ENCODE peak calls at places on chromosomes 13 and 19, in seven cellular contexts. F is AG04450, E is fibroblast of lung, Q is cardiac fibroblast, G is AG10803, J is tibial nerve, Z is K562. T is an unnamed sample.

GRCh38 chr13:40619479-40619814 is 47.0 kb downstream of the FOXO1 start:
- DNase-seq in F (no peak), E (peak), Q (no peak), G (no peak), J (no peak), Z (no peak), T (peak)

GRCh38 chr19:42284641-42285341 is 15.7 kb downstream of the CIC start:
- DNase-seq in F (no peak), E (no peak), Q (no peak), G (no peak), J (no peak), Z (peak), T (no peak)

GRCh38 chr13:73074101-73074500 is 15.3 kb downstream of the KLF5 start:
- DNase-seq in F (no peak), E (no peak), Q (no peak), G (no peak), J (no peak), Z (no peak), T (no peak)

GRCh38 chr19:8306235-8307054 is 1.7 kb downstream of the CD320 start:
- DNase-seq in F (no peak), E (no peak), Q (no peak), G (no peak), J (no peak), Z (no peak), T (no peak)

GRCh38 chr13:98406971-98407370 is 169.9 kb downstream of the STK24 start:
- DNase-seq in F (no peak), E (no peak), Q (no peak), G (no peak), J (no peak), Z (no peak), T (no peak)

GRCh38 chr13:30622551-30622950 is 4.8 kb downstream of the USPL1 start:
- DNase-seq in F (no peak), E (no peak), Q (peak), G (no peak), J (no peak), Z (no peak), T (no peak)

GRCh38 chr19:3986260-3987041 is 1.2 kb upstream of the EEF2 start:
- DNase-seq in F (no peak), E (peak), Q (peak), G (peak), J (no peak), Z (peak), T (peak)

GRCh38 chr13:44629465-44630183 is 53.5 kb upstream of the TSC22D1 start:
- DNase-seq in F (no peak), E (peak), Q (peak), G (peak), J (no peak), Z (no peak), T (no peak)

GRCh38 chr13:49369876-49370275 is 74.0 kb downstream of the CAB39L start:
- DNase-seq in F (no peak), E (no peak), Q (no peak), G (no peak), J (no peak), Z (no peak), T (no peak)

GRCh38 chr19:54317108-54317964 is 4.4 kb upstream of the LILRA5 start:
- DNase-seq in F (no peak), E (no peak), Q (no peak), G (no peak), J (no peak), Z (no peak), T (no peak)

GRCh38 chr13:49585220-49586157 is at the start of gene RCBTB1:
- DNase-seq in F (no peak), E (peak), Q (peak), G (peak), J (peak), Z (peak), T (peak)

GRCh38 chr13:38415233-38415632 is 65.6 kb downstream of the UFM1 start:
- DNase-seq in F (no peak), E (no peak), Q (peak), G (no peak), J (no peak), Z (peak), T (no peak)

GRCh38 chr13:112966776-112967175 is 2.2 kb upstream of the MCF2L start:
- DNase-seq in F (no peak), E (no peak), Q (no peak), G (no peak), J (no peak), Z (no peak), T (no peak)

GRCh38 chr13:113545455-113545930 is 39.1 kb upstream of the TFDP1 start:
- DNase-seq in F (no peak), E (peak), Q (no peak), G (peak), J (no peak), Z (no peak), T (peak)

GRCh38 chr13:47463726-47464125 is 537.3 kb downstream of the SUCLA2 start:
- DNase-seq in F (peak), E (peak), Q (peak), G (peak), J (no peak), Z (no peak), T (peak)

GRCh38 chr13:108769213-108770070 is 140.0 kb downstream of the MYO16 start:
- DNase-seq in F (no peak), E (peak), Q (no peak), G (no peak), J (no peak), Z (peak), T (no peak)

GRCh38 chr19:53864308-53864836 is 3.3 kb upstream of the MYADM start:
- DNase-seq in F (no peak), E (no peak), Q (no peak), G (no peak), J (no peak), Z (no peak), T (no peak)

GRCh38 chr13:108609353-108609752 is 20.1 kb upstream of the MYO16 start:
- DNase-seq in F (peak), E (peak), Q (peak), G (peak), J (no peak), Z (peak), T (peak)

GRCh38 chr13:71149498-71150363 is 717.3 kb downstream of the DACH1 start:
- DNase-seq in F (no peak), E (no peak), Q (no peak), G (no peak), J (no peak), Z (no peak), T (no peak)

GRCh38 chr13:47413112-47413511 is 516.3 kb upstream of the HTR2A start:
- DNase-seq in F (no peak), E (peak), Q (no peak), G (peak), J (no peak), Z (no peak), T (peak)

GRCh38 chr19:2488942-2489731 is 13.2 kb downstream of the GADD45B start:
- DNase-seq in F (no peak), E (peak), Q (peak), G (peak), J (no peak), Z (no peak), T (peak)

GRCh38 chr19:15330801-15331418 is 1.4 kb downstream of the BRD4 start:
- DNase-seq in F (peak), E (peak), Q (peak), G (peak), J (no peak), Z (peak), T (peak)

GRCh38 chr13:24362435-24362951 is 53.1 kb downstream of the C1QTNF9 start:
- DNase-seq in F (no peak), E (no peak), Q (no peak), G (no peak), J (no peak), Z (no peak), T (no peak)

GRCh38 chr13:100898431-100898830 is 223.8 kb upstream of the TMTC4 start:
- DNase-seq in F (no peak), E (no peak), Q (peak), G (no peak), J (no peak), Z (no peak), T (no peak)

GRCh38 chr13:90641884-90642283 is 705.6 kb upstream of the MIR17HG start:
- DNase-seq in F (no peak), E (no peak), Q (no peak), G (no peak), J (no peak), Z (no peak), T (no peak)

GRCh38 chr13:100100115-100100879 is 11.4 kb downstream of the PCCA start:
- DNase-seq in F (peak), E (peak), Q (peak), G (peak), J (no peak), Z (peak), T (peak)

GRCh38 chr13:113291997-113292862 is 4.8 kb upstream of the LAMP1 start:
- DNase-seq in F (no peak), E (peak), Q (peak), G (peak), J (no peak), Z (peak), T (peak)

GRCh38 chr13:82356667-82357066 is 1525.6 kb downstream of the SLITRK1 start:
- DNase-seq in F (no peak), E (no peak), Q (no peak), G (peak), J (no peak), Z (no peak), T (peak)

GRCh38 chr19:21101511-21102242 is 19.7 kb downstream of the ZNF714 start:
- DNase-seq in F (no peak), E (peak), Q (peak), G (no peak), J (no peak), Z (no peak), T (no peak)

GRCh38 chr13:60332682-60333081 is 64.3 kb upstream of the TDRD3 start:
- DNase-seq in F (no peak), E (no peak), Q (no peak), G (no peak), J (no peak), Z (no peak), T (no peak)
- H3K4me3 ChIP-seq in F (no peak), E (no peak), Q (no peak), G (no peak), J (no peak), Z (no peak), T (no peak)

GRCh38 chr13:110566201-110566600 is 4.7 kb upstream of the RAB20 start:
- DNase-seq in F (no peak), E (no peak), Q (no peak), G (no peak), J (no peak), Z (no peak), T (no peak)

GRCh38 chr13:110562696-110563462 is 1.4 kb upstream of the RAB20 start:
- DNase-seq in F (no peak), E (no peak), Q (no peak), G (no peak), J (no peak), Z (peak), T (no peak)

GRCh38 chr13:110564472-110564985 is 3.0 kb upstream of the RAB20 start:
- DNase-seq in F (no peak), E (no peak), Q (no peak), G (no peak), J (no peak), Z (no peak), T (no peak)

GRCh38 chr13:110563463-110563774 is 1.9 kb upstream of the RAB20 start:
- DNase-seq in F (no peak), E (no peak), Q (no peak), G (no peak), J (no peak), Z (no peak), T (no peak)

DNA sequence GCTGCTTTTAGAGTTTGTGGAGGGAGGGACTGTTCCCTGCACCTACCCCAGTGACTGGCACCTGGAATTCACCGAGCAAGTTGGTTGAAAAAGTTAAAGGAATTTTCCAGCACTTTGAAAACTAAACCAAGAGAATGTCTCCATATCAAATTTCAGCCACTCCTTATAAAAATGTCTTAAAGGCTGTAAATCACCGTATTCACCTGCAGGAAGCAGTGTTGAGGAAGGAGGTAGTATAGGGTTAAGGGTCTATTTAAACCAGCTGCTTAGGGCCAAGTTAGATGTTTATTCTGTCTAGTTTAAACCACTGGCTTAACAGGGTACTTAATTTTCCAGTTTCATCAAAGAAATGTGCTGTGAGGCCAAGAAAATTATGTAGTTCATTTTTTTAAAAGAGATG is 3.8 kb upstream of the RAB20 start:
- DNase-seq in F (no peak), E (no peak), Q (no peak), G (no peak), J (no peak), Z (no peak), T (no peak)
- TF ChIP-seq CTCF in F (peak), E (no peak), Q (no peak), G (no peak), J (no peak), Z (no peak), T (no peak)

DNA sequence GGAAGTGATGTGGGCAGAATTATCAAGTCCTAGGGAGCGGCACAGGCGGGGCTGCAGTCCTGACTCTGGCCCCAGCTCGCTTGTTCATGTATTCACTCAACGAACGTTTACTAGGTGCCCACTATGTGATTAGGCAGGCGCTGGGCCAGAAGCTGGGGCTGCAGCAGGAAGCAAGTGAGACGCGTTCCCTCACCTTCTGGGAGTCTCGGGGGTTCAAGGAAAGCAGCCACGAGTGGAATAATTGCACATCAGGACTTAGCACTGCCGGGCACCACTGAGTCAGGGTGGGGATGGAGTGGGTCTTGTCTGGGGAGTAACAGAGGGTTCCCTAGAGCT is 2.5 kb upstream of the LMTK3 start:
- DNase-seq in F (no peak), E (no peak), Q (no peak), G (no peak), J (no peak), Z (no peak), T (no peak)
- H3K4me3 ChIP-seq in F (peak), E (no peak), Q (no peak), G (no peak), J (no peak), Z (peak), T (no peak)

DNA sequence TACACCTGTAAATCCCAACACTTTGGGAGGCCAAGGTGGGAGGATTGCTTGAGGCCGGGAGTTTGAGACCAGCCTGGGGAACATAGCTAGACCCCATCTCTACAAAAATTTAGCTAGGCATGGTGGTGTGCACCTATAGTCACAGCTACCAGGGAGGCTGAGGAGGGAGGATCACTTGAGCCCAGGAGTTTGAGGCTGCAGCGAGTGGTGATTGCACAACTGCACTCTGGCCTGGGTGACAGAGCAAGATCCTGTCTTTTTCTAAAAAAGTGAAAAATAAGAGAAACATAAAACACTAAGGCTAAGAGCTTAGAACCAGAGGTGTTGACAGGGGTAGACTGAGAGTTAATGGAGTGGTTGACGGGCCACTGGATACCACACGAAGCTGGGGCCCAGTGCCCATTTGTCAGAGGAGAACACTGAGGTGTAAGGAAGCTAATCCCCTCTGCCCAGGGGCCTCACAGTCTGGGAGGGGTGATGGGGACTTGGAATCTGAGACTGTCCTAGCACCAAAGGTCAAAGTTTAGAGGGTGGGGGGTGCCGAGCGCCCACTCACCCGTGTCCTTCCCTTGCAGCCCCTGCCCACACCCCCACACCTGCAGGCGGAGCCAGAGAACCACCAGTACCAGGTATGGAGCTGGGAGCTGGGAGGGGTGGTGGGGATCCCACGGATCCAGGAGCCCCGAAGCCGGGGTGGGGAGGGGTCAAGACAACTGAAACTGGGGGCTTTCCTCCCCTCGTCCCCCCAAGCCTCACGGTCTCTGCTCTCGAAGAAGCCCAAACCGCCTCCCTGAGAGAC is 10.9 kb downstream of the CEACAM19 start:
- DNase-seq in F (no peak), E (no peak), Q (no peak), G (no peak), J (no peak), Z (no peak), T (no peak)
- TF ChIP-seq CTCF in F (no peak), E (no peak), Q (no peak), G (no peak), J (no peak), Z (no peak), T (no peak)

GRCh38 chr13:22883262-22883840 is 297.4 kb upstream of the SGCG start:
- DNase-seq in F (no peak), E (no peak), Q (no peak), G (no peak), J (no peak), Z (no peak), T (no peak)

GRCh38 chr13:22880756-22881701 is 299.8 kb upstream of the SGCG start:
- DNase-seq in F (no peak), E (no peak), Q (no peak), G (no peak), J (no peak), Z (no peak), T (no peak)

DNA sequence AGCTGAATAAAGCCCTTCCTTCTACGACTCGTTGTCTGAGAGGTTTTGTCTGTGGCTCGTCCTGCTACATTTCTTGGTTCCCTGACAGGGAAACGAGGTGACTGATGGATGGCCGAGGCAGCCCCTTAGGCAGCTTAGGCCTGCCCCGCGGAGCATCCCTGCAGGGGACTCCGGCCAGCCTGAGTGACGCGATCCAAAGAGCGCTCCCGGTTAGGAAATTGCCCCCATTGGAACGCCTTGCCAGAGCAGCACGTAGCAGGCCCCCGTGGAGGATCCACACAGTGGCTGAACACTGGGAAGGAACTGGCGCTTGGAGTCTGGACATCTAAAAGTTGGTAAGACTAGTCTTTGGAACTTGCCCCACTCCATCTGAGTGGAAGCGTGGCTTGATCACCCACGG is 296.8 kb upstream of the SGCG start:
- DNase-seq in F (no peak), E (no peak), Q (no peak), G (no peak), J (no peak), Z (no peak), T (no peak)
- H3K4me3 ChIP-seq in F (no peak), E (no peak), Q (no peak), G (no peak), J (no peak), Z (no peak), T (no peak)

GRCh38 chr13:28805193-28805819 is 14.8 kb upstream of the MTUS2 start:
- DNase-seq in F (no peak), E (no peak), Q (peak), G (no peak), J (no peak), Z (peak), T (no peak)
- TF ChIP-seq CTCF in F (no peak), E (no peak), Q (peak), G (peak), J (no peak), Z (peak), T (peak)

DNA sequence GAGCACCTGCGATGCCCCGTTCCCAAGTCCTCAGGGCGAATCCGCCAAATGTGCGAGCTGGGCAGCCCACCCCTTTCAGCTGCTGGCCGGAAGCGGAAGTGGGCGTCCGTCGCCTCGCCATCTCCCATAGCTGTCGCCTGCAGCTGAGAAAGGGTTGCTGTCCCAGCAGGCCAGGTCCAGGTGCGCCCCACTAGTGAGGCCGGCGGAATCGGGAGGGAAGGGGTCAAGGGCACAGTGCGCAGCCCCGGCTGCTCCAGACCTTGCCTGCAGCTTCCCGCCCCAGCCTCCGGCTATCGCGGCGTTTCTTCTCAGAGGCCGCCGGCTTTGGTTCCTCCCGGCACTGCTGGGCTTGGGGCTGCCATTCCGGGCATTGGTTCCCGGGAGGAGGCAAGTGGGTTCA is at the start of gene ZNF177:
- DNase-seq in F (no peak), E (peak), Q (peak), G (no peak), J (no peak), Z (peak), T (peak)
- H3K4me3 ChIP-seq in F (peak), E (peak), Q (peak), G (peak), J (no peak), Z (peak), T (peak)

GRCh38 chr19:45638930-45639729 is at the start of gene EML2:
- DNase-seq in F (no peak), E (peak), Q (no peak), G (peak), J (no peak), Z (peak), T (peak)
- TF ChIP-seq CTCF in F (peak), E (peak), Q (peak), G (peak), J (no peak), Z (peak), T (peak)

T was measured in astrocyte of the spinal cord.